ENCODE peak calls at places on chromosomes 3 and 15, in ten cellular contexts. One of them, this sample, is unnamed.

GRCh38 chr15:101684384-101684783 is 32.2 kb upstream of the TM2D3 start:
- DNase-seq in T-helper 2 cell: no peak
- DNase-seq in progenitor cell of endocrine pancreas: no peak
- DNase-seq in kidney: no peak
- DNase-seq in AG08395: peak; percentile 65
- DNase-seq in right lobe of liver: no peak
- DNase-seq in NAMALWA: no peak
- DNase-seq in EL: peak; percentile 91
- DNase-seq in mesenteric fat pad: no peak
- DNase-seq in fibroblast of villous mesenchyme: peak; percentile 91
- DNase-seq in this sample: no peak

GRCh38 chr3:149442845-149443544 is 31.5 kb upstream of the TM4SF4 start:
- DNase-seq in NAMALWA: peak; percentile 42
- DNase-seq in fibroblast of villous mesenchyme: peak; percentile 56
- DNase-seq in right lobe of liver: no peak
- DNase-seq in kidney: no peak
- DNase-seq in EL: peak; percentile 81
- DNase-seq in progenitor cell of endocrine pancreas: no peak
- DNase-seq in mesenteric fat pad: no peak
- DNase-seq in AG08395: peak; percentile 64
- DNase-seq in T-helper 2 cell: no peak
- DNase-seq in this sample: peak; percentile 46

GRCh38 chr3:39358302-39358701 is 24.9 kb upstream of the SLC25A38 start:
- DNase-seq in EL: no peak
- DNase-seq in right lobe of liver: no peak
- DNase-seq in fibroblast of villous mesenchyme: no peak
- DNase-seq in progenitor cell of endocrine pancreas: no peak
- DNase-seq in T-helper 2 cell: no peak
- DNase-seq in NAMALWA: no peak
- DNase-seq in kidney: no peak
- DNase-seq in AG08395: no peak
- DNase-seq in mesenteric fat pad: no peak
- DNase-seq in this sample: no peak

GRCh38 chr3:137709011-137709601 is 55.0 kb upstream of the SOX14 start:
- DNase-seq in kidney: no peak
- DNase-seq in NAMALWA: peak; percentile 43
- DNase-seq in T-helper 2 cell: no peak
- DNase-seq in progenitor cell of endocrine pancreas: no peak
- DNase-seq in mesenteric fat pad: no peak
- DNase-seq in AG08395: no peak
- DNase-seq in EL: peak; percentile 1
- DNase-seq in fibroblast of villous mesenchyme: no peak
- DNase-seq in right lobe of liver: no peak
- DNase-seq in this sample: peak; percentile 54

GRCh38 chr3:198079771-198080520 is 119.9 kb downstream of the LMLN start:
- DNase-seq in AG08395: no peak
- DNase-seq in kidney: no peak
- DNase-seq in EL: peak; percentile 19
- DNase-seq in mesenteric fat pad: no peak
- DNase-seq in T-helper 2 cell: peak; percentile 17
- DNase-seq in NAMALWA: no peak
- DNase-seq in progenitor cell of endocrine pancreas: no peak
- DNase-seq in right lobe of liver: no peak
- DNase-seq in fibroblast of villous mesenchyme: peak; percentile 6
- DNase-seq in this sample: peak; percentile 56

GRCh38 chr3:2992534-2992933 is 117.6 kb downstream of the IL5RA start:
- DNase-seq in progenitor cell of endocrine pancreas: no peak
- DNase-seq in EL: no peak
- DNase-seq in mesenteric fat pad: no peak
- DNase-seq in fibroblast of villous mesenchyme: no peak
- DNase-seq in NAMALWA: no peak
- DNase-seq in kidney: no peak
- DNase-seq in T-helper 2 cell: no peak
- DNase-seq in AG08395: no peak
- DNase-seq in right lobe of liver: peak; percentile 75
- DNase-seq in this sample: no peak

GRCh38 chr15:89731275-89731674 is 19.8 kb downstream of the MESP1 start:
- DNase-seq in NAMALWA: no peak
- DNase-seq in fibroblast of villous mesenchyme: no peak
- DNase-seq in right lobe of liver: no peak
- DNase-seq in mesenteric fat pad: peak; percentile 67
- DNase-seq in kidney: no peak
- DNase-seq in T-helper 2 cell: no peak
- DNase-seq in EL: no peak
- DNase-seq in progenitor cell of endocrine pancreas: no peak
- DNase-seq in AG08395: no peak
- DNase-seq in this sample: no peak

GRCh38 chr15:99057020-99057419 is 47.9 kb upstream of the SYNM start:
- DNase-seq in progenitor cell of endocrine pancreas: no peak
- DNase-seq in NAMALWA: no peak
- DNase-seq in fibroblast of villous mesenchyme: no peak
- DNase-seq in right lobe of liver: no peak
- DNase-seq in kidney: no peak
- DNase-seq in AG08395: no peak
- DNase-seq in EL: no peak
- DNase-seq in T-helper 2 cell: no peak
- DNase-seq in mesenteric fat pad: no peak
- DNase-seq in this sample: peak; percentile 12

GRCh38 chr3:119420196-119420595 is 43.2 kb downstream of the TMEM39A start:
- DNase-seq in NAMALWA: no peak
- DNase-seq in kidney: no peak
- DNase-seq in progenitor cell of endocrine pancreas: no peak
- DNase-seq in AG08395: no peak
- DNase-seq in fibroblast of villous mesenchyme: no peak
- DNase-seq in EL: no peak
- DNase-seq in mesenteric fat pad: no peak
- DNase-seq in T-helper 2 cell: no peak
- DNase-seq in right lobe of liver: no peak
- DNase-seq in this sample: no peak

GRCh38 chr15:70787001-70787400 is 23.6 kb upstream of the UACA start:
- DNase-seq in NAMALWA: no peak
- DNase-seq in fibroblast of villous mesenchyme: no peak
- DNase-seq in EL: no peak
- DNase-seq in progenitor cell of endocrine pancreas: no peak
- DNase-seq in mesenteric fat pad: no peak
- DNase-seq in T-helper 2 cell: no peak
- DNase-seq in right lobe of liver: peak; percentile 2
- DNase-seq in kidney: no peak
- DNase-seq in AG08395: no peak
- DNase-seq in this sample: no peak